ENCODE peak calls at places on chromosomes 6 and 20, in eight cellular contexts. O is EL, J is endothelial cell, N is prostate gland, R is C1 segment of cervical spinal cord, X is suprapubic skin, P is hepatocyte, L is AG08395. T is an unnamed sample.

GRCh38 chr6:44606976-44607375 is 219.5 kb downstream of the CDC5L start:
- DNase-seq in O (no peak), J (no peak), N (no peak), R (no peak), X (no peak), P (no peak), L (no peak), T (no peak)

GRCh38 chr6:170313716-170314295 is 7.2 kb downstream of the FAM120B start:
- DNase-seq in O (no peak), J (no peak), N (no peak), R (no peak), X (no peak), P (no peak), L (no peak), T (no peak)

GRCh38 chr6:140046030-140046632 is 671.7 kb upstream of the CITED2 start:
- DNase-seq in O (no peak), J (no peak), N (no peak), R (no peak), X (no peak), P (no peak), L (no peak), T (no peak)

GRCh38 chr20:50260480-50261221 is 70.0 kb downstream of the CEBPB start:
- DNase-seq in O (peak; percentile 46), J (no peak), N (no peak), R (no peak), X (no peak), P (no peak), L (no peak), T (no peak)

GRCh38 chr6:48765352-48765961 is 654.5 kb upstream of the PTCHD4 start:
- DNase-seq in O (peak; percentile 68), J (peak; percentile 31), N (no peak), R (no peak), X (no peak), P (peak; percentile 75), L (peak; percentile 50), T (peak; percentile 42)

GRCh38 chr6:119318730-119319129 is 30.8 kb downstream of the MAN1A1 start:
- DNase-seq in O (no peak), J (no peak), N (no peak), R (no peak), X (no peak), P (no peak), L (no peak), T (no peak)

GRCh38 chr6:1569377-1569776 is 40.3 kb upstream of the FOXC1 start:
- DNase-seq in O (no peak), J (no peak), N (no peak), R (no peak), X (no peak), P (no peak), L (no peak), T (no peak)

GRCh38 chr6:21885101-21885500 is 291.6 kb downstream of the SOX4 start:
- DNase-seq in O (no peak), J (no peak), N (no peak), R (no peak), X (no peak), P (no peak), L (peak; percentile 4), T (no peak)

GRCh38 chr6:158853072-158853871 is 34.1 kb upstream of the EZR start:
- DNase-seq in O (peak; percentile 96), J (peak; percentile 37), N (peak; percentile 86), R (no peak), X (peak; percentile 86), P (peak; percentile 95), L (peak; percentile 84), T (peak; percentile 95)

GRCh38 chr6:143060806-143061596 is at the start of gene AIG1:
- DNase-seq in O (no peak), J (peak; percentile 6), N (no peak), R (peak; percentile 80), X (peak; percentile 80), P (peak; percentile 76), L (no peak), T (no peak)

GRCh38 chr6:86511962-86512361 is 425.4 kb upstream of the HTR1E start:
- DNase-seq in O (no peak), J (no peak), N (no peak), R (no peak), X (no peak), P (no peak), L (no peak), T (no peak)

GRCh38 chr6:88050140-88050818 is 2.6 kb downstream of the SPACA1 start:
- DNase-seq in O (peak; percentile 3), J (no peak), N (no peak), R (no peak), X (no peak), P (no peak), L (no peak), T (no peak)

GRCh38 chr20:44211177-44212039 is 837 bp upstream of the OSER1 start:
- DNase-seq in O (peak; percentile 45), J (no peak), N (peak; percentile 35), R (peak; percentile 22), X (peak; percentile 67), P (peak; percentile 51), L (peak; percentile 4), T (peak; percentile 55)

GRCh38 chr6:88360203-88360797 is 194.2 kb upstream of the CNR1 start:
- DNase-seq in O (peak; percentile 91), J (no peak), N (no peak), R (no peak), X (no peak), P (no peak), L (peak; percentile 62), T (no peak)

GRCh38 chr6:33276581-33276863 is 401 bp upstream of the B3GALT4 start:
- DNase-seq in O (no peak), J (no peak), N (no peak), R (no peak), X (no peak), P (no peak), L (no peak), T (no peak)

GRCh38 chr6:33088931-33089640 is 13.3 kb downstream of the HLA-DPB1 start:
- DNase-seq in O (no peak), J (no peak), N (no peak), R (no peak), X (no peak), P (no peak), L (no peak), T (no peak)

GRCh38 chr6:111952821-111953535 is 79.7 kb upstream of the FYN start:
- DNase-seq in O (no peak), J (no peak), N (no peak), R (no peak), X (peak; percentile 71), P (no peak), L (peak; percentile 65), T (no peak)

GRCh38 chr20:44079968-44080560 is 106.9 kb downstream of the JPH2 start:
- DNase-seq in O (peak; percentile 32), J (no peak), N (no peak), R (no peak), X (no peak), P (no peak), L (no peak), T (no peak)

GRCh38 chr6:4647414-4648365 is 128.5 kb upstream of the CDYL start:
- DNase-seq in O (peak; percentile 83), J (peak; percentile 79), N (peak; percentile 61), R (peak; percentile 67), X (peak; percentile 84), P (peak; percentile 86), L (peak; percentile 85), T (peak; percentile 87)

GRCh38 chr6:106787327-106788196 is 158.2 kb downstream of the QRSL1 start:
- DNase-seq in O (no peak), J (no peak), N (no peak), R (no peak), X (no peak), P (peak; percentile 64), L (no peak), T (peak; percentile 41)